ENCODE peak calls at places on chromosomes 12 and 14, in ten cellular contexts. A is NT2/D1, K is WERI-Rb-1, S is uterus, G is AG04450, O is fibroblast of lung, W is Caco-2, V is body of pancreas, H is esophagus squamous epithelium, T is left ventricle myocardium inferior. I is an unnamed sample. For H3K9me3 and H3K27me3, the result is how much of the 10 kb centered on the place peaks cover.

GRCh38 chr14:75011356-75012097 is 8.8 kb downstream of the EIF2B2 start:
- DNase-seq in A (no peak), K (no peak), S (no peak), G (no peak), O (peak), W (no peak), V (no peak), H (no peak), T (no peak), I (no peak)

GRCh38 chr14:52360831-52361230 is 46.7 kb downstream of the PTGER2 start:
- DNase-seq in A (no peak), K (no peak), S (no peak), G (no peak), O (no peak), W (no peak), V (no peak), H (no peak), T (no peak), I (no peak)

GRCh38 chr12:17928708-17929366 is 161.2 kb downstream of the RERGL start:
- DNase-seq in A (peak), K (no peak), S (no peak), G (no peak), O (peak), W (peak), V (no peak), H (no peak), T (no peak), I (no peak)

GRCh38 chr12:97404549-97404948 is 58.1 kb upstream of the RMST start:
- DNase-seq in A (peak), K (peak), S (no peak), G (no peak), O (peak), W (peak), V (peak), H (no peak), T (no peak), I (peak)

GRCh38 chr14:70881549-70882174 is 25.6 kb upstream of the PCNX1 start:
- DNase-seq in A (no peak), K (no peak), S (no peak), G (no peak), O (no peak), W (no peak), V (peak), H (no peak), T (no peak), I (no peak)

GRCh38 chr12:50620050-50620974 is 115.5 kb downstream of the DIP2B start:
- DNase-seq in A (peak), K (no peak), S (no peak), G (no peak), O (peak), W (peak), V (peak), H (no peak), T (no peak), I (peak)

GRCh38 chr14:86088156-86088555 is 558.2 kb downstream of the FLRT2 start:
- DNase-seq in A (no peak), K (no peak), S (no peak), G (no peak), O (no peak), W (no peak), V (no peak), H (no peak), T (no peak), I (no peak)

GRCh38 chr12:96258451-96258933 is 64.3 kb downstream of the ELK3 start:
- DNase-seq in A (no peak), K (no peak), S (peak), G (no peak), O (peak), W (no peak), V (peak), H (no peak), T (peak), I (peak)

GRCh38 chr14:98665019-98665418 is 607.0 kb downstream of the BCL11B start:
- DNase-seq in A (no peak), K (no peak), S (no peak), G (no peak), O (no peak), W (no peak), V (no peak), H (no peak), T (no peak), I (no peak)

GRCh38 chr12:6182279-6182898 is 17.8 kb upstream of the CD9 start:
- DNase-seq in A (no peak), K (no peak), S (peak), G (no peak), O (peak), W (peak), V (peak), H (no peak), T (peak), I (no peak)

GRCh38 chr12:26119391-26119981 is 5.4 kb downstream of the BHLHE41 start:
- DNase-seq in A (no peak), K (peak), S (no peak), G (no peak), O (peak), W (peak), V (peak), H (no peak), T (no peak), I (no peak)

GRCh38 chr12:39378346-39378745 is 64.6 kb downstream of the KIF21A start:
- DNase-seq in A (no peak), K (no peak), S (no peak), G (no peak), O (no peak), W (no peak), V (no peak), H (no peak), T (no peak), I (no peak)

GRCh38 chr14:64943556-64943955 is 1.0 kb upstream of the GPX2 start:
- DNase-seq in A (no peak), K (no peak), S (no peak), G (no peak), O (no peak), W (no peak), V (no peak), H (no peak), T (no peak), I (no peak)

GRCh38 chr12:103731539-103731938 is 109.5 kb downstream of the NT5DC3 start:
- DNase-seq in A (no peak), K (no peak), S (no peak), G (no peak), O (no peak), W (no peak), V (no peak), H (no peak), T (no peak), I (no peak)

GRCh38 chr12:3805058-3805457 is 52.1 kb upstream of the CRACR2A start:
- DNase-seq in A (no peak), K (no peak), S (no peak), G (no peak), O (no peak), W (no peak), V (no peak), H (no peak), T (no peak), I (no peak)

GRCh38 chr12:122471324-122472226 is 29.2 kb downstream of the ZCCHC8 start:
- DNase-seq in A (peak), K (no peak), S (no peak), G (peak), O (peak), W (peak), V (peak), H (no peak), T (no peak), I (no peak)

GRCh38 chr14:67240978-67241415 is 238 bp upstream of the PALS1 start:
- DNase-seq in A (peak), K (peak), S (peak), G (peak), O (peak), W (peak), V (peak), H (peak), T (peak), I (peak)

DNA sequence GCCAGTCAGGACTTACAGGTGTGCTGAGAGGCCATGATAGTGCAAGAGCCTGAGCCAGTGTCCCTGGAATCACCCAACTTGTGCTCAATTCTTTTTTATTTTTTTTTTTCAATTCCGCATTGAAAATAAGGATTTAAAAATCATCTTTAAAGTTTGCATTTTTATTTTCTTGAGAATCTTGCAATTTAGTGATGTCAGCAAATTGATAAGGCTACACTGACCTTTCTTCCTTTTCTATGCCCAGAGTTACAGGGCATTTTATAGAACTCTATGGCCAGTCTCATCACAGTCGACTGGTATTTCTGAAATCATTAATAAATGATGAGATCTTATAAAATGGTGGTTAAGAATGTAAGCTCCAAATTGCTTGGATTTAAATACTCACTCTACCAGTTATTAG is 63.3 kb upstream of the PRKD1 start:
- DNase-seq in A (no peak), K (no peak), S (no peak), G (no peak), O (no peak), W (no peak), V (no peak), H (no peak), T (no peak), I (no peak)
- H3K9me3 ChIP-seq in A (under half), K (under half), S (under half), G (under half), O (under half), W (under half), V (under half), H (under half), T (under half), I (under half)

GRCh38 chr14:32512813-32513212 is 183.7 kb downstream of the AKAP6 start:
- DNase-seq in A (no peak), K (no peak), S (no peak), G (no peak), O (no peak), W (no peak), V (no peak), H (no peak), T (no peak), I (no peak)

GRCh38 chr14:32514236-32514635 is 185.1 kb downstream of the AKAP6 start:
- DNase-seq in A (no peak), K (no peak), S (no peak), G (no peak), O (peak), W (no peak), V (no peak), H (no peak), T (no peak), I (no peak)

GRCh38 chr14:32510815-32511214 is 181.7 kb downstream of the AKAP6 start:
- DNase-seq in A (no peak), K (no peak), S (no peak), G (no peak), O (no peak), W (no peak), V (no peak), H (no peak), T (no peak), I (no peak)

GRCh38 chr14:32512348-32512747 is 183.2 kb downstream of the AKAP6 start:
- DNase-seq in A (no peak), K (no peak), S (no peak), G (no peak), O (no peak), W (no peak), V (no peak), H (no peak), T (no peak), I (no peak)

GRCh38 chr14:32513571-32514009 is 184.5 kb downstream of the AKAP6 start:
- DNase-seq in A (no peak), K (no peak), S (no peak), G (no peak), O (peak), W (no peak), V (no peak), H (no peak), T (no peak), I (no peak)
- H3K4me3 ChIP-seq in A (no peak), K (no peak), S (no peak), G (no peak), O (no peak), W (no peak), V (no peak), H (no peak), T (no peak), I (no peak)

GRCh38 chr14:104316121-104316722 is 177.8 kb downstream of the KIF26A start:
- DNase-seq in A (no peak), K (no peak), S (no peak), G (no peak), O (no peak), W (no peak), V (no peak), H (no peak), T (no peak), I (no peak)

GRCh38 chr14:104316723-104317499 is 178.5 kb downstream of the KIF26A start:
- DNase-seq in A (no peak), K (no peak), S (no peak), G (no peak), O (no peak), W (no peak), V (no peak), H (no peak), T (no peak), I (no peak)

GRCh38 chr14:104318558-104319488 is 180.4 kb downstream of the KIF26A start:
- DNase-seq in A (no peak), K (no peak), S (no peak), G (no peak), O (no peak), W (no peak), V (no peak), H (no peak), T (peak), I (no peak)

GRCh38 chr14:104317975-104318557 is 179.7 kb downstream of the KIF26A start:
- DNase-seq in A (no peak), K (no peak), S (no peak), G (no peak), O (no peak), W (no peak), V (no peak), H (no peak), T (no peak), I (no peak)

GRCh38 chr14:104317500-104317805 is 179.1 kb downstream of the KIF26A start:
- DNase-seq in A (no peak), K (no peak), S (no peak), G (no peak), O (no peak), W (no peak), V (no peak), H (no peak), T (no peak), I (no peak)
- H3K27me3 ChIP-seq in A (under half), K (under half), S (under half), G (under half), O (under half), W (under half), V (under half), H (under half), T (under half), I (under half)

DNA sequence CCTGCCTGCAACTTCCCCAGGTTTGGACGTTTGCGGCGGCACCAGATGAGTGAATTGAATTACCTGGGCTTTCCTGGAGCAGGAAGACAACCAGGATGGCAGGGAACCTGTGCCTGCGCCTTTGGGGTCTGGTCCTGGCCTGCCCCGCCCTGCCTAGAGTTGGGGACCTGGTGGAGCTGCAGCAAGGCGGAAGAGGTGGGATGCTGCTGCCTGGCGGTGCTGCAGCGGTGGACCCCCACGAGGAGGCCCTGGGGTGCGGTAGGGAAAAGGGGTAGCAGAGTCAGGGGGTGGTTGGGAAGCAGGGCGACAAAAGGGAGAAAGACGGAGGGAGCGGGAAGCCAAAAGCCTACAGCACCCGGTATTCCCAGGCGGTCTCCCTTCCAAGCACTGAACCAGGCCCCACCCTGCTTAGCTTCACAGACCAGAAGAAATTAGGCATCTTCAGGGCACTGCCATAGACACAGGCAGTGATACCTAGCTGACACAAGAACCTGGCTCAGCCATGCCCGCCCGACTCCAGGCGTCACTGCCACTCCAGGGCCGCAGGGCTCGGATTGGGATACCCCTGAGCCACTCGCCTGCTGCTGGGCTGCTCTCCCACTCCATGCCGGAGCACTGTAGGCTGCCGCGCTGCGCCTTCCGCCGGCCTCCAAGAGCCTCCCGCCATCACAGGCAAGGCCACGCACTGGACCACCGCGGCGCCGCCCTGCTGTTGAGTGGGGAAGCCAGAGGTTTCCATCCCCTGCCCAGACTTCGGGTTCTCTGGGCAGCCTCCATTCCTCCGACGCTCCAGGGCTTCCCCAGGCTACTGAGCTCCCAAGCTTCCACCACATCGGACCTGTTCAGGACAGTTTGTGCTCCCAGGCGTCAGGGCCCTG is 155.2 kb upstream of the ALG10B start:
- DNase-seq in A (no peak), K (no peak), S (no peak), G (no peak), O (no peak), W (no peak), V (no peak), H (no peak), T (no peak), I (no peak)
- H3K9me3 ChIP-seq in A (under half), K (under half), S (under half), G (half or more), O (under half), W (under half), V (under half), H (under half), T (under half), I (under half)

GRCh38 chr12:131862084-131862441 is 32.4 kb upstream of the ULK1 start:
- DNase-seq in A (no peak), K (no peak), S (no peak), G (no peak), O (no peak), W (no peak), V (no peak), H (no peak), T (no peak), I (no peak)

GRCh38 chr12:131861261-131862083 is 33.0 kb upstream of the ULK1 start:
- DNase-seq in A (no peak), K (no peak), S (no peak), G (no peak), O (no peak), W (no peak), V (no peak), H (no peak), T (no peak), I (no peak)

GRCh38 chr12:131862994-131863710 is 31.3 kb upstream of the ULK1 start:
- DNase-seq in A (no peak), K (no peak), S (no peak), G (no peak), O (peak), W (peak), V (no peak), H (no peak), T (no peak), I (peak)

GRCh38 chr12:131863711-131864396 is 30.6 kb upstream of the ULK1 start:
- DNase-seq in A (no peak), K (no peak), S (no peak), G (no peak), O (no peak), W (no peak), V (no peak), H (no peak), T (no peak), I (no peak)

GRCh38 chr12:131862600-131862993 is 31.8 kb upstream of the ULK1 start:
- DNase-seq in A (no peak), K (no peak), S (no peak), G (no peak), O (no peak), W (no peak), V (no peak), H (no peak), T (no peak), I (no peak)
- H3K4me3 ChIP-seq in A (no peak), K (no peak), S (no peak), G (no peak), O (no peak), W (no peak), V (no peak), H (no peak), T (no peak), I (no peak)

I was measured in MG63.